ENCODE peak calls at places on chromosomes 16 and 17, in ten cellular contexts. One of them, this sample, is unnamed.

GRCh38 chr16:83402969-83403368 is 404.8 kb upstream of the HSBP1 start:
- DNase-seq in stimulated activated CD8-positive, alpha-beta memory T cell treated with anti-CD3 and anti-CD28 coated beads, Interleukin-4, amount 100 ng/mL, for 1 hour: no peak
- DNase-seq in keratinocyte: peak; percentile 15
- DNase-seq in astrocyte: peak; percentile 64
- DNase-seq in GM10248: no peak
- DNase-seq in activated CD4-positive, alpha-beta T cell treated with anti-CD3 and anti-CD28 coated beads, Interleukin-2, amount 50 U/mL, for 1 hour: no peak
- DNase-seq in WTC11: no peak
- DNase-seq in HS-5: no peak
- DNase-seq in T1000: no peak
- DNase-seq in GDM1: no peak
- DNase-seq in this sample: no peak

GRCh38 chr17:68390888-68391545 is 66.3 kb downstream of the WIPI1 start:
- DNase-seq in stimulated activated CD8-positive, alpha-beta memory T cell treated with anti-CD3 and anti-CD28 coated beads, Interleukin-4, amount 100 ng/mL, for 1 hour: no peak
- DNase-seq in keratinocyte: no peak
- DNase-seq in astrocyte: peak; percentile 69
- DNase-seq in GM10248: no peak
- DNase-seq in activated CD4-positive, alpha-beta T cell treated with anti-CD3 and anti-CD28 coated beads, Interleukin-2, amount 50 U/mL, for 1 hour: no peak
- DNase-seq in WTC11: no peak
- DNase-seq in HS-5: no peak
- DNase-seq in T1000: no peak
- DNase-seq in GDM1: no peak
- DNase-seq in this sample: no peak

GRCh38 chr16:78257376-78257728 is 157.9 kb downstream of the WWOX start:
- DNase-seq in stimulated activated CD8-positive, alpha-beta memory T cell treated with anti-CD3 and anti-CD28 coated beads, Interleukin-4, amount 100 ng/mL, for 1 hour: no peak
- DNase-seq in keratinocyte: no peak
- DNase-seq in astrocyte: no peak
- DNase-seq in GM10248: no peak
- DNase-seq in activated CD4-positive, alpha-beta T cell treated with anti-CD3 and anti-CD28 coated beads, Interleukin-2, amount 50 U/mL, for 1 hour: no peak
- DNase-seq in WTC11: no peak
- DNase-seq in HS-5: no peak
- DNase-seq in T1000: peak; percentile 4
- DNase-seq in GDM1: no peak
- DNase-seq in this sample: no peak

GRCh38 chr17:3808701-3809100 is 7.7 kb upstream of the ITGAE start:
- DNase-seq in stimulated activated CD8-positive, alpha-beta memory T cell treated with anti-CD3 and anti-CD28 coated beads, Interleukin-4, amount 100 ng/mL, for 1 hour: no peak
- DNase-seq in keratinocyte: peak; percentile 21
- DNase-seq in astrocyte: peak; percentile 75
- DNase-seq in GM10248: no peak
- DNase-seq in activated CD4-positive, alpha-beta T cell treated with anti-CD3 and anti-CD28 coated beads, Interleukin-2, amount 50 U/mL, for 1 hour: no peak
- DNase-seq in WTC11: no peak
- DNase-seq in HS-5: no peak
- DNase-seq in T1000: no peak
- DNase-seq in GDM1: no peak
- DNase-seq in this sample: no peak

GRCh38 chr17:72754513-72754912 is 338.0 kb downstream of the SLC39A11 start:
- DNase-seq in stimulated activated CD8-positive, alpha-beta memory T cell treated with anti-CD3 and anti-CD28 coated beads, Interleukin-4, amount 100 ng/mL, for 1 hour: no peak
- DNase-seq in keratinocyte: peak; percentile 5
- DNase-seq in astrocyte: no peak
- DNase-seq in GM10248: no peak
- DNase-seq in activated CD4-positive, alpha-beta T cell treated with anti-CD3 and anti-CD28 coated beads, Interleukin-2, amount 50 U/mL, for 1 hour: no peak
- DNase-seq in WTC11: no peak
- DNase-seq in HS-5: no peak
- DNase-seq in T1000: no peak
- DNase-seq in GDM1: no peak
- DNase-seq in this sample: no peak

GRCh38 chr16:22424161-22424937 is 49.9 kb upstream of the CDR2 start:
- DNase-seq in stimulated activated CD8-positive, alpha-beta memory T cell treated with anti-CD3 and anti-CD28 coated beads, Interleukin-4, amount 100 ng/mL, for 1 hour: no peak
- DNase-seq in keratinocyte: no peak
- DNase-seq in astrocyte: peak; percentile 7
- DNase-seq in GM10248: no peak
- DNase-seq in activated CD4-positive, alpha-beta T cell treated with anti-CD3 and anti-CD28 coated beads, Interleukin-2, amount 50 U/mL, for 1 hour: no peak
- DNase-seq in WTC11: no peak
- DNase-seq in HS-5: no peak
- DNase-seq in T1000: no peak
- DNase-seq in GDM1: no peak
- DNase-seq in this sample: no peak

GRCh38 chr16:3099732-3100499 is 822 bp upstream of the ZSCAN10 start:
- DNase-seq in stimulated activated CD8-positive, alpha-beta memory T cell treated with anti-CD3 and anti-CD28 coated beads, Interleukin-4, amount 100 ng/mL, for 1 hour: peak; percentile 81
- DNase-seq in keratinocyte: peak; percentile 73
- DNase-seq in astrocyte: peak; percentile 44
- DNase-seq in GM10248: peak; percentile 98
- DNase-seq in activated CD4-positive, alpha-beta T cell treated with anti-CD3 and anti-CD28 coated beads, Interleukin-2, amount 50 U/mL, for 1 hour: peak; percentile 88
- DNase-seq in WTC11: peak; percentile 95
- DNase-seq in HS-5: no peak
- DNase-seq in T1000: peak; percentile 88
- DNase-seq in GDM1: peak; percentile 88
- DNase-seq in this sample: peak; percentile 93

GRCh38 chr16:2979669-2980226 is 498 bp downstream of the PKMYT1 start:
- DNase-seq in stimulated activated CD8-positive, alpha-beta memory T cell treated with anti-CD3 and anti-CD28 coated beads, Interleukin-4, amount 100 ng/mL, for 1 hour: no peak
- DNase-seq in keratinocyte: no peak
- DNase-seq in astrocyte: no peak
- DNase-seq in GM10248: no peak
- DNase-seq in activated CD4-positive, alpha-beta T cell treated with anti-CD3 and anti-CD28 coated beads, Interleukin-2, amount 50 U/mL, for 1 hour: no peak
- DNase-seq in WTC11: peak; percentile 63
- DNase-seq in HS-5: no peak
- DNase-seq in T1000: no peak
- DNase-seq in GDM1: no peak
- DNase-seq in this sample: no peak

GRCh38 chr16:57946181-57946801 is 24.6 kb downstream of the CNGB1 start:
- DNase-seq in stimulated activated CD8-positive, alpha-beta memory T cell treated with anti-CD3 and anti-CD28 coated beads, Interleukin-4, amount 100 ng/mL, for 1 hour: no peak
- DNase-seq in keratinocyte: no peak
- DNase-seq in astrocyte: no peak
- DNase-seq in GM10248: no peak
- DNase-seq in activated CD4-positive, alpha-beta T cell treated with anti-CD3 and anti-CD28 coated beads, Interleukin-2, amount 50 U/mL, for 1 hour: no peak
- DNase-seq in WTC11: no peak
- DNase-seq in HS-5: no peak
- DNase-seq in T1000: no peak
- DNase-seq in GDM1: no peak
- DNase-seq in this sample: no peak

GRCh38 chr16:67137605-67138004 is 13.2 kb downstream of the B3GNT9 start:
- DNase-seq in stimulated activated CD8-positive, alpha-beta memory T cell treated with anti-CD3 and anti-CD28 coated beads, Interleukin-4, amount 100 ng/mL, for 1 hour: no peak
- DNase-seq in keratinocyte: no peak
- DNase-seq in astrocyte: peak; percentile 30
- DNase-seq in GM10248: no peak
- DNase-seq in activated CD4-positive, alpha-beta T cell treated with anti-CD3 and anti-CD28 coated beads, Interleukin-2, amount 50 U/mL, for 1 hour: no peak
- DNase-seq in WTC11: no peak
- DNase-seq in HS-5: no peak
- DNase-seq in T1000: no peak
- DNase-seq in GDM1: no peak
- DNase-seq in this sample: no peak

GRCh38 chr17:8133398-8133797 is 9.5 kb upstream of the HES7 start:
- DNase-seq in stimulated activated CD8-positive, alpha-beta memory T cell treated with anti-CD3 and anti-CD28 coated beads, Interleukin-4, amount 100 ng/mL, for 1 hour: no peak
- DNase-seq in keratinocyte: no peak
- DNase-seq in astrocyte: no peak
- DNase-seq in GM10248: no peak
- DNase-seq in activated CD4-positive, alpha-beta T cell treated with anti-CD3 and anti-CD28 coated beads, Interleukin-2, amount 50 U/mL, for 1 hour: no peak
- DNase-seq in WTC11: peak; percentile 64
- DNase-seq in HS-5: no peak
- DNase-seq in T1000: no peak
- DNase-seq in GDM1: no peak
- DNase-seq in this sample: no peak

GRCh38 chr17:72474740-72475477 is 354.1 kb downstream of the SOX9 start:
- DNase-seq in stimulated activated CD8-positive, alpha-beta memory T cell treated with anti-CD3 and anti-CD28 coated beads, Interleukin-4, amount 100 ng/mL, for 1 hour: no peak
- DNase-seq in keratinocyte: no peak
- DNase-seq in astrocyte: no peak
- DNase-seq in GM10248: no peak
- DNase-seq in activated CD4-positive, alpha-beta T cell treated with anti-CD3 and anti-CD28 coated beads, Interleukin-2, amount 50 U/mL, for 1 hour: no peak
- DNase-seq in WTC11: no peak
- DNase-seq in HS-5: no peak
- DNase-seq in T1000: no peak
- DNase-seq in GDM1: no peak
- DNase-seq in this sample: no peak

GRCh38 chr16:31105677-31106213 is 2.4 kb upstream of the BCKDK start:
- DNase-seq in stimulated activated CD8-positive, alpha-beta memory T cell treated with anti-CD3 and anti-CD28 coated beads, Interleukin-4, amount 100 ng/mL, for 1 hour: peak; percentile 65
- DNase-seq in keratinocyte: no peak
- DNase-seq in astrocyte: no peak
- DNase-seq in GM10248: peak; percentile 82
- DNase-seq in activated CD4-positive, alpha-beta T cell treated with anti-CD3 and anti-CD28 coated beads, Interleukin-2, amount 50 U/mL, for 1 hour: peak; percentile 76
- DNase-seq in WTC11: peak; percentile 95
- DNase-seq in HS-5: no peak
- DNase-seq in T1000: no peak
- DNase-seq in GDM1: peak; percentile 75
- DNase-seq in this sample: peak; percentile 84

GRCh38 chr16:27154573-27155521 is 48.5 kb upstream of the KDM8 start:
- DNase-seq in stimulated activated CD8-positive, alpha-beta memory T cell treated with anti-CD3 and anti-CD28 coated beads, Interleukin-4, amount 100 ng/mL, for 1 hour: peak; percentile 60
- DNase-seq in keratinocyte: no peak
- DNase-seq in astrocyte: peak; percentile 6
- DNase-seq in GM10248: peak; percentile 78
- DNase-seq in activated CD4-positive, alpha-beta T cell treated with anti-CD3 and anti-CD28 coated beads, Interleukin-2, amount 50 U/mL, for 1 hour: peak; percentile 72
- DNase-seq in WTC11: peak; percentile 86
- DNase-seq in HS-5: no peak
- DNase-seq in T1000: peak; percentile 16
- DNase-seq in GDM1: peak; percentile 33
- DNase-seq in this sample: peak; percentile 44

GRCh38 chr16:75113541-75114121 is 2.9 kb downstream of the LDHD start:
- DNase-seq in stimulated activated CD8-positive, alpha-beta memory T cell treated with anti-CD3 and anti-CD28 coated beads, Interleukin-4, amount 100 ng/mL, for 1 hour: no peak
- DNase-seq in keratinocyte: no peak
- DNase-seq in astrocyte: no peak
- DNase-seq in GM10248: no peak
- DNase-seq in activated CD4-positive, alpha-beta T cell treated with anti-CD3 and anti-CD28 coated beads, Interleukin-2, amount 50 U/mL, for 1 hour: no peak
- DNase-seq in WTC11: no peak
- DNase-seq in HS-5: no peak
- DNase-seq in T1000: no peak
- DNase-seq in GDM1: no peak
- DNase-seq in this sample: no peak

GRCh38 chr17:82248815-82249638 is 20.2 kb downstream of the SLC16A3 start:
- DNase-seq in stimulated activated CD8-positive, alpha-beta memory T cell treated with anti-CD3 and anti-CD28 coated beads, Interleukin-4, amount 100 ng/mL, for 1 hour: no peak
- DNase-seq in keratinocyte: no peak
- DNase-seq in astrocyte: no peak
- DNase-seq in GM10248: no peak
- DNase-seq in activated CD4-positive, alpha-beta T cell treated with anti-CD3 and anti-CD28 coated beads, Interleukin-2, amount 50 U/mL, for 1 hour: no peak
- DNase-seq in WTC11: no peak
- DNase-seq in HS-5: no peak
- DNase-seq in T1000: no peak
- DNase-seq in GDM1: no peak
- DNase-seq in this sample: no peak

GRCh38 chr17:17525956-17526355 is 29.8 kb upstream of the RASD1 start:
- DNase-seq in stimulated activated CD8-positive, alpha-beta memory T cell treated with anti-CD3 and anti-CD28 coated beads, Interleukin-4, amount 100 ng/mL, for 1 hour: no peak
- DNase-seq in keratinocyte: no peak
- DNase-seq in astrocyte: no peak
- DNase-seq in GM10248: no peak
- DNase-seq in activated CD4-positive, alpha-beta T cell treated with anti-CD3 and anti-CD28 coated beads, Interleukin-2, amount 50 U/mL, for 1 hour: no peak
- DNase-seq in WTC11: no peak
- DNase-seq in HS-5: no peak
- DNase-seq in T1000: no peak
- DNase-seq in GDM1: no peak
- DNase-seq in this sample: no peak

GRCh38 chr16:78505544-78506371 is 406.3 kb downstream of the WWOX start:
- DNase-seq in stimulated activated CD8-positive, alpha-beta memory T cell treated with anti-CD3 and anti-CD28 coated beads, Interleukin-4, amount 100 ng/mL, for 1 hour: no peak
- DNase-seq in keratinocyte: no peak
- DNase-seq in astrocyte: peak; percentile 10
- DNase-seq in GM10248: no peak
- DNase-seq in activated CD4-positive, alpha-beta T cell treated with anti-CD3 and anti-CD28 coated beads, Interleukin-2, amount 50 U/mL, for 1 hour: no peak
- DNase-seq in WTC11: peak; percentile 17
- DNase-seq in HS-5: no peak
- DNase-seq in T1000: no peak
- DNase-seq in GDM1: no peak
- DNase-seq in this sample: no peak

GRCh38 chr17:63772801-63773271 is 561 bp downstream of the CCDC47 start:
- DNase-seq in stimulated activated CD8-positive, alpha-beta memory T cell treated with anti-CD3 and anti-CD28 coated beads, Interleukin-4, amount 100 ng/mL, for 1 hour: no peak
- DNase-seq in keratinocyte: no peak
- DNase-seq in astrocyte: peak; percentile 38
- DNase-seq in GM10248: no peak
- DNase-seq in activated CD4-positive, alpha-beta T cell treated with anti-CD3 and anti-CD28 coated beads, Interleukin-2, amount 50 U/mL, for 1 hour: no peak
- DNase-seq in WTC11: no peak
- DNase-seq in HS-5: no peak
- DNase-seq in T1000: no peak
- DNase-seq in GDM1: no peak
- DNase-seq in this sample: no peak

GRCh38 chr17:4483012-4483840 is 15.5 kb upstream of the SPNS2 start:
- DNase-seq in stimulated activated CD8-positive, alpha-beta memory T cell treated with anti-CD3 and anti-CD28 coated beads, Interleukin-4, amount 100 ng/mL, for 1 hour: no peak
- DNase-seq in keratinocyte: no peak
- DNase-seq in astrocyte: no peak
- DNase-seq in GM10248: no peak
- DNase-seq in activated CD4-positive, alpha-beta T cell treated with anti-CD3 and anti-CD28 coated beads, Interleukin-2, amount 50 U/mL, for 1 hour: no peak
- DNase-seq in WTC11: no peak
- DNase-seq in HS-5: peak; percentile 11
- DNase-seq in T1000: no peak
- DNase-seq in GDM1: no peak
- DNase-seq in this sample: no peak

GRCh38 chr17:9322298-9322697 is 253.3 kb downstream of the STX8 start:
- DNase-seq in stimulated activated CD8-positive, alpha-beta memory T cell treated with anti-CD3 and anti-CD28 coated beads, Interleukin-4, amount 100 ng/mL, for 1 hour: no peak
- DNase-seq in keratinocyte: no peak
- DNase-seq in astrocyte: no peak
- DNase-seq in GM10248: no peak
- DNase-seq in activated CD4-positive, alpha-beta T cell treated with anti-CD3 and anti-CD28 coated beads, Interleukin-2, amount 50 U/mL, for 1 hour: no peak
- DNase-seq in WTC11: no peak
- DNase-seq in HS-5: no peak
- DNase-seq in T1000: no peak
- DNase-seq in GDM1: no peak
- DNase-seq in this sample: no peak

GRCh38 chr17:80382446-80382845 is 32.5 kb upstream of the ENDOV start:
- DNase-seq in stimulated activated CD8-positive, alpha-beta memory T cell treated with anti-CD3 and anti-CD28 coated beads, Interleukin-4, amount 100 ng/mL, for 1 hour: no peak
- DNase-seq in keratinocyte: no peak
- DNase-seq in astrocyte: no peak
- DNase-seq in GM10248: no peak
- DNase-seq in activated CD4-positive, alpha-beta T cell treated with anti-CD3 and anti-CD28 coated beads, Interleukin-2, amount 50 U/mL, for 1 hour: no peak
- DNase-seq in WTC11: no peak
- DNase-seq in HS-5: no peak
- DNase-seq in T1000: no peak
- DNase-seq in GDM1: no peak
- DNase-seq in this sample: no peak

GRCh38 chr16:47142469-47143328 is 1.0 kb downstream of the NETO2 start:
- DNase-seq in stimulated activated CD8-positive, alpha-beta memory T cell treated with anti-CD3 and anti-CD28 coated beads, Interleukin-4, amount 100 ng/mL, for 1 hour: no peak
- DNase-seq in keratinocyte: no peak
- DNase-seq in astrocyte: peak; percentile 37
- DNase-seq in GM10248: peak; percentile 56
- DNase-seq in activated CD4-positive, alpha-beta T cell treated with anti-CD3 and anti-CD28 coated beads, Interleukin-2, amount 50 U/mL, for 1 hour: peak; percentile 11
- DNase-seq in WTC11: peak; percentile 22
- DNase-seq in HS-5: no peak
- DNase-seq in T1000: no peak
- DNase-seq in GDM1: no peak
- DNase-seq in this sample: peak; percentile 23

GRCh38 chr17:10130263-10130662 is 68.1 kb downstream of the GAS7 start:
- DNase-seq in stimulated activated CD8-positive, alpha-beta memory T cell treated with anti-CD3 and anti-CD28 coated beads, Interleukin-4, amount 100 ng/mL, for 1 hour: no peak
- DNase-seq in keratinocyte: no peak
- DNase-seq in astrocyte: no peak
- DNase-seq in GM10248: no peak
- DNase-seq in activated CD4-positive, alpha-beta T cell treated with anti-CD3 and anti-CD28 coated beads, Interleukin-2, amount 50 U/mL, for 1 hour: no peak
- DNase-seq in WTC11: no peak
- DNase-seq in HS-5: peak; percentile 54
- DNase-seq in T1000: no peak
- DNase-seq in GDM1: no peak
- DNase-seq in this sample: no peak

GRCh38 chr16:22973451-22973991 is 159.6 kb downstream of the HS3ST2 start:
- DNase-seq in stimulated activated CD8-positive, alpha-beta memory T cell treated with anti-CD3 and anti-CD28 coated beads, Interleukin-4, amount 100 ng/mL, for 1 hour: no peak
- DNase-seq in keratinocyte: no peak
- DNase-seq in astrocyte: no peak
- DNase-seq in GM10248: no peak
- DNase-seq in activated CD4-positive, alpha-beta T cell treated with anti-CD3 and anti-CD28 coated beads, Interleukin-2, amount 50 U/mL, for 1 hour: no peak
- DNase-seq in WTC11: no peak
- DNase-seq in HS-5: no peak
- DNase-seq in T1000: no peak
- DNase-seq in GDM1: no peak
- DNase-seq in this sample: no peak

GRCh38 chr17:34997355-34997862 is 17.1 kb downstream of the LIG3 start:
- DNase-seq in stimulated activated CD8-positive, alpha-beta memory T cell treated with anti-CD3 and anti-CD28 coated beads, Interleukin-4, amount 100 ng/mL, for 1 hour: no peak
- DNase-seq in keratinocyte: no peak
- DNase-seq in astrocyte: peak; percentile 87
- DNase-seq in GM10248: no peak
- DNase-seq in activated CD4-positive, alpha-beta T cell treated with anti-CD3 and anti-CD28 coated beads, Interleukin-2, amount 50 U/mL, for 1 hour: no peak
- DNase-seq in WTC11: no peak
- DNase-seq in HS-5: no peak
- DNase-seq in T1000: no peak
- DNase-seq in GDM1: no peak
- DNase-seq in this sample: no peak

GRCh38 chr16:54216268-54217187 is 70.1 kb downstream of the IRX3 start:
- DNase-seq in stimulated activated CD8-positive, alpha-beta memory T cell treated with anti-CD3 and anti-CD28 coated beads, Interleukin-4, amount 100 ng/mL, for 1 hour: no peak
- DNase-seq in keratinocyte: no peak
- DNase-seq in astrocyte: no peak
- DNase-seq in GM10248: no peak
- DNase-seq in activated CD4-positive, alpha-beta T cell treated with anti-CD3 and anti-CD28 coated beads, Interleukin-2, amount 50 U/mL, for 1 hour: no peak
- DNase-seq in WTC11: no peak
- DNase-seq in HS-5: no peak
- DNase-seq in T1000: no peak
- DNase-seq in GDM1: no peak
- DNase-seq in this sample: no peak

GRCh38 chr16:14489460-14489859 is 140.6 kb downstream of the PARN start:
- DNase-seq in stimulated activated CD8-positive, alpha-beta memory T cell treated with anti-CD3 and anti-CD28 coated beads, Interleukin-4, amount 100 ng/mL, for 1 hour: no peak
- DNase-seq in keratinocyte: no peak
- DNase-seq in astrocyte: no peak
- DNase-seq in GM10248: no peak
- DNase-seq in activated CD4-positive, alpha-beta T cell treated with anti-CD3 and anti-CD28 coated beads, Interleukin-2, amount 50 U/mL, for 1 hour: no peak
- DNase-seq in WTC11: peak; percentile 45
- DNase-seq in HS-5: no peak
- DNase-seq in T1000: no peak
- DNase-seq in GDM1: no peak
- DNase-seq in this sample: peak; percentile 25

This sample was measured in GM12891.